ENCODE peak calls at places on chromosomes 2 and 18, in six cellular contexts. B, L, X, E, T and O are unnamed samples.

GRCh38 chr2:95277246-95277906 is 3.1 kb downstream of the PROM2 start:
- DNase-seq in B (no peak), L (no peak), X (no peak), E (peak), T (peak), O (no peak)

GRCh38 chr2:237742614-237743013 is 56.0 kb upstream of the RBM44 start:
- DNase-seq in B (no peak), L (no peak), X (no peak), E (no peak), T (no peak), O (no peak)

GRCh38 chr2:126880262-126880800 is 18.4 kb upstream of the TEX51 start:
- DNase-seq in B (no peak), L (no peak), X (no peak), E (peak), T (no peak), O (no peak)

GRCh38 chr18:22467760-22468553 is 50.2 kb upstream of the CTAGE1 start:
- DNase-seq in B (no peak), L (peak), X (peak), E (no peak), T (no peak), O (peak)

GRCh38 chr18:3482258-3482657 is 32.3 kb downstream of the TGIF1 start:
- DNase-seq in B (no peak), L (no peak), X (no peak), E (no peak), T (no peak), O (no peak)

GRCh38 chr2:17614174-17614573 is 73.7 kb downstream of the VSNL1 start:
- DNase-seq in B (no peak), L (no peak), X (no peak), E (no peak), T (no peak), O (no peak)

GRCh38 chr18:61085036-61085435 is 248.2 kb upstream of the CDH20 start:
- DNase-seq in B (no peak), L (no peak), X (no peak), E (no peak), T (no peak), O (no peak)

GRCh38 chr18:49848115-49848514 is 34.8 kb upstream of the ACAA2 start:
- DNase-seq in B (no peak), L (no peak), X (no peak), E (no peak), T (no peak), O (no peak)

GRCh38 chr2:30956995-30957394 is 149.7 kb upstream of the CAPN13 start:
- DNase-seq in B (no peak), L (no peak), X (no peak), E (no peak), T (no peak), O (no peak)

GRCh38 chr2:214481204-214481603 is 70.3 kb downstream of the VWC2L start:
- DNase-seq in B (no peak), L (no peak), X (peak), E (no peak), T (no peak), O (peak)

GRCh38 chr2:13819896-13820295 is 812.6 kb upstream of the LRATD1 start:
- DNase-seq in B (no peak), L (no peak), X (peak), E (no peak), T (no peak), O (peak)

GRCh38 chr2:238101891-238102841 is 2.0 kb downstream of the ESPNL start:
- DNase-seq in B (no peak), L (no peak), X (no peak), E (peak), T (no peak), O (no peak)

GRCh38 chr2:69007169-69007568 is 5.8 kb upstream of the ANTXR1 start:
- DNase-seq in B (no peak), L (peak), X (no peak), E (no peak), T (no peak), O (peak)

GRCh38 chr2:112096098-112096497 is 41.0 kb downstream of the TMEM87B start:
- DNase-seq in B (no peak), L (peak), X (no peak), E (no peak), T (no peak), O (peak)

GRCh38 chr18:31261792-31262582 is 56.0 kb upstream of the DSG1 start:
- DNase-seq in B (no peak), L (no peak), X (no peak), E (no peak), T (no peak), O (no peak)

GRCh38 chr2:26442707-26443106 is 35.2 kb downstream of the OTOF start:
- DNase-seq in B (no peak), L (no peak), X (no peak), E (no peak), T (no peak), O (no peak)

GRCh38 chr2:119230219-119230618 is 6.6 kb downstream of the STEAP3 start:
- DNase-seq in B (no peak), L (no peak), X (no peak), E (no peak), T (no peak), O (no peak)

GRCh38 chr2:105969552-105969951 is 224.5 kb downstream of the UXS1 start:
- DNase-seq in B (no peak), L (no peak), X (peak), E (no peak), T (peak), O (no peak)

GRCh38 chr2:168216351-168217005 is 30.9 kb downstream of the STK39 start:
- DNase-seq in B (no peak), L (peak), X (peak), E (no peak), T (no peak), O (no peak)

GRCh38 chr2:128313076-128313836 is 5.4 kb downstream of the HS6ST1 start:
- DNase-seq in B (no peak), L (peak), X (peak), E (no peak), T (peak), O (peak)

GRCh38 chr2:238015705-238016104 is 45.1 kb upstream of the SCLY start:
- DNase-seq in B (no peak), L (no peak), X (no peak), E (no peak), T (no peak), O (no peak)

GRCh38 chr2:228016402-228016801 is 145.0 kb downstream of the DAW1 start:
- DNase-seq in B (no peak), L (no peak), X (no peak), E (no peak), T (no peak), O (no peak)

GRCh38 chr2:43939695-43940094 is 56.1 kb downstream of the LRPPRC start:
- DNase-seq in B (no peak), L (no peak), X (no peak), E (no peak), T (no peak), O (no peak)

GRCh38 chr18:56068030-56068671 is 480.2 kb upstream of the TCF4 start:
- DNase-seq in B (no peak), L (peak), X (peak), E (no peak), T (no peak), O (peak)